ENCODE peak calls at places on chromosomes 7 and 10, in four cellular contexts. N is Panc1, U is coronary artery, M is mammary epithelial cell. V is an unnamed sample.

GRCh38 chr7:28984631-28985030 is 26.5 kb upstream of the TRIL start:
- DNase-seq in N (no peak), U (no peak), M (peak), V (peak)

GRCh38 chr7:867001-867405 is 9.4 kb upstream of the GET4 start:
- DNase-seq in N (no peak), U (peak), M (no peak), V (peak)

GRCh38 chr7:369981-370621 is 80.1 kb downstream of the FOXL3 start:
- DNase-seq in N (no peak), U (no peak), M (peak), V (no peak)

GRCh38 chr7:145293120-145293792 is 457.4 kb upstream of the TPK1 start:
- DNase-seq in N (no peak), U (no peak), M (no peak), V (no peak)

GRCh38 chr7:82266081-82266480 is 177.5 kb downstream of the CACNA2D1 start:
- DNase-seq in N (no peak), U (no peak), M (no peak), V (no peak)

GRCh38 chr7:122790132-122790531 is 87.4 kb upstream of the RNF148 start:
- DNase-seq in N (no peak), U (no peak), M (no peak), V (peak)

GRCh38 chr7:134662166-134662870 is 15.7 kb downstream of the BPGM start:
- DNase-seq in N (no peak), U (no peak), M (no peak), V (no peak)

GRCh38 chr7:8126768-8127167 is 135.2 kb downstream of the ICA1 start:
- DNase-seq in N (no peak), U (no peak), M (no peak), V (no peak)

GRCh38 chr7:45053401-45053800 is 35.4 kb downstream of the NACAD start:
- DNase-seq in N (no peak), U (no peak), M (no peak), V (no peak)

GRCh38 chr10:104300736-104301292 is 31.8 kb downstream of the GSTO2 start:
- DNase-seq in N (no peak), U (peak), M (peak), V (peak)

GRCh38 chr10:12628964-12629766 is 279.8 kb downstream of the CAMK1D start:
- DNase-seq in N (no peak), U (no peak), M (no peak), V (no peak)

GRCh38 chr7:155129789-155130188 is 59.7 kb downstream of the HTR5A start:
- DNase-seq in N (no peak), U (no peak), M (no peak), V (no peak)

GRCh38 chr10:59991661-59992060 is 85.3 kb upstream of the CCDC6 start:
- DNase-seq in N (no peak), U (no peak), M (peak), V (peak)

GRCh38 chr7:83610649-83611304 is 38.2 kb downstream of the SEMA3E start:
- DNase-seq in N (no peak), U (no peak), M (no peak), V (no peak)

GRCh38 chr7:112162161-112163020 is 43.8 kb downstream of the DOCK4 start:
- DNase-seq in N (no peak), U (no peak), M (no peak), V (peak)

GRCh38 chr7:113100091-113100723 is 13.6 kb upstream of the GPR85 start:
- DNase-seq in N (no peak), U (no peak), M (peak), V (peak)

GRCh38 chr10:32315426-32315825 is 31.5 kb downstream of the EPC1 start:
- DNase-seq in N (no peak), U (no peak), M (no peak), V (no peak)

GRCh38 chr10:48400129-48400849 is 93.8 kb downstream of the MAPK8 start:
- DNase-seq in N (no peak), U (no peak), M (peak), V (peak)

GRCh38 chr7:17422966-17423365 is 124.5 kb downstream of the AHR start:
- DNase-seq in N (no peak), U (no peak), M (no peak), V (no peak)

GRCh38 chr10:59971915-59972314 is 65.6 kb upstream of the CCDC6 start:
- DNase-seq in N (no peak), U (no peak), M (peak), V (peak)

GRCh38 chr7:111038185-111038584 is 52.7 kb upstream of the LRRN3 start:
- DNase-seq in N (no peak), U (no peak), M (no peak), V (no peak)

GRCh38 chr10:13788701-13789447 is 202.1 kb downstream of the PRPF18 start:
- DNase-seq in N (no peak), U (peak), M (no peak), V (peak)

GRCh38 chr7:44767912-44768662 is 19.4 kb downstream of the ZMIZ2 start:
- DNase-seq in N (no peak), U (no peak), M (no peak), V (peak)

GRCh38 chr10:50739618-50740350 is at the start of gene ASAH2B:
- DNase-seq in N (peak), U (peak), M (peak), V (peak)

GRCh38 chr7:40175725-40176510 is 41.1 kb downstream of the SUGCT start:
- DNase-seq in N (no peak), U (no peak), M (no peak), V (no peak)

GRCh38 chr10:92692697-92693533 is 3.2 kb downstream of the HHEX start:
- DNase-seq in N (no peak), U (no peak), M (no peak), V (no peak)

GRCh38 chr10:23171232-23171876 is 20.8 kb upstream of the PTF1A start:
- DNase-seq in N (no peak), U (no peak), M (peak), V (peak)

GRCh38 chr7:94298943-94299342 is 95.8 kb upstream of the COL1A2 start:
- DNase-seq in N (no peak), U (no peak), M (no peak), V (peak)

GRCh38 chr7:94300176-94300835 is 94.4 kb upstream of the COL1A2 start:
- DNase-seq in N (no peak), U (no peak), M (no peak), V (peak)

GRCh38 chr7:94303736-94304135 is 91.0 kb upstream of the COL1A2 start:
- DNase-seq in N (no peak), U (no peak), M (no peak), V (peak)

GRCh38 chr7:94297397-94297838 is 97.3 kb upstream of the COL1A2 start:
- DNase-seq in N (no peak), U (peak), M (peak), V (peak)

DNA sequence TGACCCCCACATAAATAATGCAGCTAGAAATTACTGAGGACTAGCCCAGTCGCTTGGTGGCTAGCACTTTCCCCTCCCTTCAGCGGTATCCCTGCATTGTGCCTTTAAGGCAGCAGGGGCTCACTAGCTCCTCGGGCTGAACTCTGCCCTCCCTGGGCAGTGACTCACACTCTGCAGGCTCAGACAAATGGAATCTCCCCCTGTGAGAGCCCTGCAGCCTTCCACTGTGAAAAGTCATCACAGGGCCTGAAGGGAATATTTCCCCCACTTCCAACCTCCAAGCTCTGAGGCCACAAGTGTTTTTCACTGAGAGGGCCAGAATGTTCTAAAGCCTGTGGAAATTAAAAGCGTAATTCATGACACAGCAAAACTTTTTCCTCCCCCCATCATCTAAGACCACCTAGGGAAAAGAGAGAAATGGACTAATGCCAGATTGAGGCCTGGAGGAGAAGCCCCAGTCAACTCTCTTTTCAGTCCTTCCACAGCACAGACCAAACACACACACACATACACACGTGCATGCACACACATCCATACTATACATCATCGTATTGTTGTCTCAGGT is 93.6 kb upstream of the COL1A2 start:
- DNase-seq in N (peak), U (peak), M (peak), V (peak)
- H3K4me3 ChIP-seq in N (no peak), U (peak), M (no peak), V (peak)

GRCh38 chr10:38054361-38054797 is 39.8 kb upstream of the ZNF37A start:
- DNase-seq in N (no peak), U (no peak), M (peak), V (peak)
- H3K4me3 ChIP-seq in N (no peak), U (no peak), M (no peak), V (no peak)

GRCh38 chr10:124448696-124449169 is 1.1 kb downstream of the NKX1-2 start:
- DNase-seq in N (no peak), U (no peak), M (no peak), V (no peak)

GRCh38 chr10:124449170-124450009 is 445 bp downstream of the NKX1-2 start:
- DNase-seq in N (no peak), U (no peak), M (peak), V (peak)

GRCh38 chr10:124451227-124451807 is 1.5 kb upstream of the NKX1-2 start:
- DNase-seq in N (no peak), U (no peak), M (no peak), V (no peak)

GRCh38 chr10:124450783-124451057 is 885 bp upstream of the NKX1-2 start:
- DNase-seq in N (no peak), U (no peak), M (no peak), V (no peak)

GRCh38 chr10:124450010-124450782 is at the start of gene NKX1-2:
- DNase-seq in N (no peak), U (no peak), M (peak), V (no peak)
- H3K4me3 ChIP-seq in N (peak), U (peak), M (peak), V (no peak)

DNA sequence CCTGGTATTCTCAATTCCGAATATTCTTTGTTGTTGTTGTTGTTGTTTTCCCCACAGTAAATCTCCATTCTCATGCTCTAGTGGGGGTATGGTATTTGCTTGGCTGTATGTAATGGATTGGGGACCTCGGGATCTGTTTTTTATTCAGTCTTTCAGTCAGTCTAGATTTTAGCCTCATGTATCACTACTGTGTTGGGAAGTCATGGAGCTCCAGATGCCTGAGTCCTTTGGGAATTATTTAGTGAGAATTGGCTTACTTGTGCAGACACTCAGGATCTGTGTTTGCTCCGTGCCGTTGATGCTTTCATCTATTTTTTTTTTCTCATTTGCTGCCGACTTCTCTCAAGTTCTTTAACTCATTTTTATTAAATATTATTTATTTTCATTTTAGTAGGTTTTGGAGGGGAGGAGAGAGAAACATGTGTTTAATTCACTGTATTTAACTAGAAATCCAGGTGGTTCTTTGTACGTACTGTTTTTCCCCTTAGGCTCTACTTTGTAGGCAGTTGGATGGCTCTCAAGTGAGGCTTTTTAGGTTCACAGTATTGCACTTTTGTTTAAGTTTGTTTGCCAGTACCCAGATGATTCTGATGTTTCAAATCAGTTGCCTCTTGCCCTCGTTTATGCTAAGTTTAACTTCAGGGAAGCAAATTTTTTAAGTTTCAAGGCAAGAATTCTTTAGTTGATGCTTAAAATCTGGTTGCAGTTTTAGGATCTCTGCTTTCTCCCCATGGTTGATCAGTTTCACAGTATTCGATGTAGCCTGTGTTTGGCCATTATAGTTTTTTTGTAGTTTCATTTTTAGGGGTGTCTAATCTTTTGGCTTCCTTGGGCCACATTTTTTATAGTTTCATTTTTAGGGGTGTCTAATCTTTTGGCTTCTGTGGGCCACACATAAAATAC is 36.9 kb downstream of the ZNRF2 start:
- DNase-seq in N (no peak), U (no peak), M (no peak), V (peak)
- H3K4me3 ChIP-seq in N (peak), U (peak), M (peak), V (no peak)

GRCh38 chr10:77922551-77923179 is 3.9 kb downstream of the DLG5 start:
- DNase-seq in N (no peak), U (no peak), M (no peak), V (no peak)
- H3K4me3 ChIP-seq in N (no peak), U (no peak), M (no peak), V (no peak)

GRCh38 chr7:11830004-11830403 is 2.0 kb downstream of the THSD7A start:
- DNase-seq in N (no peak), U (no peak), M (no peak), V (no peak)

GRCh38 chr7:11831727-11832495 is at the start of gene THSD7A:
- DNase-seq in N (no peak), U (no peak), M (peak), V (peak)

GRCh38 chr7:11831383-11831726 is 643 bp downstream of the THSD7A start:
- DNase-seq in N (no peak), U (no peak), M (no peak), V (peak)

GRCh38 chr7:11833431-11833830 is 1.4 kb upstream of the THSD7A start:
- DNase-seq in N (no peak), U (no peak), M (no peak), V (no peak)

DNA sequence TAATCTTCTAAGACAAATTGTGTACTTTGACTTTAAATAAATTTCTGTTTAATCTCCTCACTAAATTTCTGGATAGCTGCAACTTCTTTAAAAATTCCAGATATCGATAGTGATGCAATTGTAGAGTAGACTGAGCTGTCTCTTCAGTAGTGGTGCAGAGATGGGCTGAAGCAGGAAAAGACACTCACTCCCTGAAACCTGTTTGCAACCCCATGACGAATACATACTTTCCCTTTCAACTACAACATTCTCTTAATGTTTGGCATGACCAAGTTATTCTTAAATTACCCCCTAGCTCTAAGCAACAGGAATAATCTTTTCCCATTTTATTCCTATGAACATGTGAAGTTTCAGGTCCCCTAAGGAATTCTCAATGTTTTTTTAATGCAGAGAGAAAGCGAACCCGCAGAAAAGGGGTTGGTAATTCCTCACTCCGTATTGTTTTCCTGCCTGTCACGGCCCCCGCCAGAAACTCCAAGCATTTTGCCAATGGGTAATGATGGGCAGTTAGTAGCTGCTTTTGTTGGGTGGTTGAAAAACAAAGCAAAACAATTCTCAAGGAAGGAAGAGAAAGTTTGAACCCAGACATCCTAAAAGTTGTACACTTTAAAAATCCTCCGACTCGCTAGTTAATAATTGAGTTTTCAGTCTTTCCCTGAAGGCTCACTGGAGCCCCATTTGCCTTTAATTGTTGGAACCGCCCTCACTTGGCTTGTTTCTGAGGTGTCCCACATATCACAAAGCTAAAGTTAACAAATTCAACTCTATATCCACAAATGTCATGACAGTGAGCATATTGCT is 1.2 kb downstream of the THSD7A start:
- DNase-seq in N (no peak), U (no peak), M (peak), V (peak)
- H3K4me3 ChIP-seq in N (peak), U (peak), M (peak), V (peak)

DNA sequence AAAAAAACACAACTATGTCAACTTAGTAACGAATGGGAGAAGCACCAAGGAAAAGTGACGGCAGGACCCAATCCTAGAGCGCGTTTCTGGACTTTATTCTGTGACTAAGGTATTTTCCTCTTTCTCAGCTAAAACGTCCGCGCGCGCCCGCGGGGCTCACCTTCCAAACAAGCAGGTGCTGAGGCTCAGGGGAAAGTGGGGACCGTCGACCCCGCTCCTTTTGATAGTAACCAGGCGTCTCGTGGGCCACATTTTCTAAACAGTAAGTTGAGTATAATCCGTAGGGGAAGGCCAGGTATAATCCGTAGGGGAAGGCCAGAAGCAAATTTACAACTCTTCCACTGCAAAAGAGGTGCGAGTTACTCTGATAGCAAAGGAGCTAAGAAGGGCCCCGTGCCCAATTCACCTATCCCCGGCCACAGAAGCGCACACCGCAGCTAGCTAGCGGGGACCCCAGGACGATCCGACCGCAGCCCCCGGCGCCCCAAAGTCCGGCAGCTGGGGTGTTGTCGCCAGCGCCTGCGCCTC is 743 bp downstream of the MKI67 start:
- DNase-seq in N (no peak), U (no peak), M (peak), V (no peak)
- H3K4me3 ChIP-seq in N (peak), U (peak), M (peak), V (peak)

GRCh38 chr10:126117196-126117595 is 220.8 kb downstream of the FANK1 start:
- DNase-seq in N (no peak), U (no peak), M (no peak), V (no peak)

GRCh38 chr10:126118476-126118875 is 222.1 kb downstream of the FANK1 start:
- DNase-seq in N (no peak), U (no peak), M (no peak), V (no peak)

GRCh38 chr10:126115861-126116260 is 219.5 kb downstream of the FANK1 start:
- DNase-seq in N (no peak), U (no peak), M (no peak), V (no peak)

GRCh38 chr10:126111562-126111961 is 215.2 kb downstream of the FANK1 start:
- DNase-seq in N (no peak), U (no peak), M (no peak), V (no peak)

GRCh38 chr10:126115021-126115610 is 218.8 kb downstream of the FANK1 start:
- DNase-seq in N (no peak), U (no peak), M (no peak), V (no peak)
- H3K4me3 ChIP-seq in N (no peak), U (no peak), M (no peak), V (no peak)

GRCh38 chr7:107381453-107381852 is 88.4 kb upstream of the GPR22 start:
- DNase-seq in N (no peak), U (no peak), M (no peak), V (no peak)
- H3K4me3 ChIP-seq in N (no peak), U (no peak), M (no peak), V (no peak)

V was measured in cardiac fibroblast.